ENCODE peak calls at places on chromosomes 13 and 19, in five cellular contexts. Z is colonic mucosa, R is mammary epithelial cell, K is cardiac muscle cell, V is psoas muscle. E is an unnamed sample.

GRCh38 chr19:45187421-45188100 is 9.0 kb downstream of the BLOC1S3 start:
- DNase-seq in V (no peak), K (no peak), R (no peak), Z (no peak), E (peak; percentile 31)

GRCh38 chr19:39941615-39942507 is 7.4 kb upstream of the FCGBP start:
- DNase-seq in Z (no peak), R (peak; percentile 55), V (no peak), K (peak; percentile 64), E (no peak)

GRCh38 chr19:36059180-36059910 is 4.6 kb downstream of the WDR62 start:
- DNase-seq in Z (no peak), V (no peak), R (no peak), K (no peak), E (no peak)

GRCh38 chr19:30227071-30227621 is 145.0 kb upstream of the ZNF536 start:
- DNase-seq in Z (no peak), R (no peak), K (no peak), V (no peak), E (peak; percentile 52)

GRCh38 chr19:19022380-19022961 is 10.8 kb downstream of the SUGP2 start:
- DNase-seq in Z (no peak), R (no peak), K (no peak), V (no peak), E (no peak)

GRCh38 chr13:109007946-109008345 is 378.5 kb downstream of the MYO16 start:
- DNase-seq in Z (no peak), K (no peak), V (no peak), R (peak; percentile 18), E (no peak)

GRCh38 chr13:93881418-93881817 is 598.1 kb downstream of the DCT start:
- DNase-seq in V (no peak), Z (no peak), K (peak; percentile 16), R (no peak), E (no peak)

GRCh38 chr19:30443531-30444252 is 71.5 kb downstream of the ZNF536 start:
- DNase-seq in R (no peak), K (no peak), V (no peak), Z (no peak), E (no peak)

GRCh38 chr13:102620512-102620911 is 23.7 kb downstream of the TPP2 start:
- DNase-seq in Z (no peak), R (no peak), V (no peak), K (no peak), E (no peak)

GRCh38 chr19:50432658-50433057 is at the start of gene MYBPC2:
- DNase-seq in R (no peak), Z (no peak), V (peak; percentile 70), K (peak; percentile 27), E (peak; percentile 22)

GRCh38 chr13:26716984-26717383 is 43.6 kb downstream of the GPR12 start:
- DNase-seq in Z (no peak), R (no peak), V (no peak), K (no peak), E (no peak)

GRCh38 chr19:3497757-3498515 is 2.5 kb downstream of the DOHH start:
- DNase-seq in V (no peak), Z (no peak), R (no peak), K (no peak), E (no peak)

GRCh38 chr13:89458456-89458855 is 1787.3 kb downstream of the SLITRK5 start:
- DNase-seq in K (no peak), Z (no peak), R (peak; percentile 44), V (no peak), E (no peak)

GRCh38 chr13:91031508-91031907 is 316.0 kb upstream of the MIR17HG start:
- DNase-seq in R (no peak), K (no peak), Z (no peak), V (no peak), E (no peak)

GRCh38 chr19:30626567-30626966 is 254.4 kb downstream of the ZNF536 start:
- DNase-seq in Z (no peak), K (no peak), V (no peak), R (no peak), E (no peak)

GRCh38 chr19:15161028-15161984 is 39.5 kb downstream of the NOTCH3 start:
- DNase-seq in K (no peak), V (no peak), R (no peak), Z (no peak), E (no peak)

GRCh38 chr13:33721719-33722118 is 96.2 kb upstream of the RFC3 start:
- DNase-seq in R (peak; percentile 47), Z (no peak), V (no peak), K (peak; percentile 50), E (no peak)

GRCh38 chr13:100140441-100140840 is 51.5 kb downstream of the PCCA start:
- DNase-seq in Z (no peak), K (no peak), V (no peak), R (no peak), E (no peak)

GRCh38 chr19:55467236-55468053 is 2.9 kb upstream of the C19orf85 start:
- DNase-seq in K (peak; percentile 91), V (peak; percentile 83), R (peak; percentile 38), Z (peak; percentile 62), E (peak; percentile 61)

GRCh38 chr19:51359294-51359693 is 6.9 kb downstream of the ETFB start:
- DNase-seq in Z (no peak), K (peak; percentile 86), V (no peak), R (peak; percentile 85), E (no peak)

GRCh38 chr13:99386911-99387788 is 80.0 kb upstream of the GPR183 start:
- DNase-seq in K (peak; percentile 25), Z (peak; percentile 70), R (peak; percentile 11), V (peak; percentile 69), E (peak; percentile 49)

GRCh38 chr19:15260939-15261338 is 28.7 kb upstream of the EPHX3 start:
- DNase-seq in V (no peak), R (no peak), K (no peak), Z (no peak), E (no peak)

GRCh38 chr13:80131204-80131603 is 209.7 kb downstream of the SPRY2 start:
- DNase-seq in K (peak; percentile 82), R (peak; percentile 12), V (peak; percentile 87), Z (peak; percentile 85), E (peak; percentile 77)

GRCh38 chr13:44278164-44278563 is 95.5 kb upstream of the SERP2 start:
- DNase-seq in K (no peak), Z (no peak), V (no peak), R (no peak), E (no peak)

GRCh38 chr13:27997904-27998522 is 9.5 kb upstream of the URAD start:
- DNase-seq in R (peak; percentile 36), Z (peak; percentile 59), V (no peak), K (peak; percentile 52), E (peak; percentile 45)

GRCh38 chr13:97629601-97630272 is 195.8 kb downstream of the RAP2A start:
- DNase-seq in V (no peak), Z (no peak), K (no peak), R (no peak), E (peak; percentile 74)

GRCh38 chr19:51727349-51727880 is 3.6 kb upstream of the HAS1 start:
- DNase-seq in R (peak; percentile 91), K (peak; percentile 56), V (no peak), Z (no peak), E (no peak)

GRCh38 chr19:7746903-7747884 is at the start of gene CD209:
- DNase-seq in V (no peak), R (no peak), K (no peak), Z (no peak), E (no peak)

GRCh38 chr19:41531438-41532311 is 44.3 kb upstream of the CEACAM21 start:
- DNase-seq in V (peak; percentile 81), R (peak; percentile 40), Z (peak; percentile 59), K (peak; percentile 95), E (peak; percentile 43)

GRCh38 chr13:19864018-19864338 is 529 bp upstream of the ZMYM5 start:
- DNase-seq in K (peak; percentile 94), R (no peak), Z (peak; percentile 72), V (peak; percentile 89), E (peak; percentile 76)

GRCh38 chr19:3671680-3672574 is 28.3 kb downstream of the PIP5K1C start:
- DNase-seq in V (no peak), Z (no peak), K (peak; percentile 40), R (no peak), E (no peak)

GRCh38 chr13:99778500-99778899 is 193.1 kb downstream of the ZIC5 start:
- DNase-seq in K (no peak), R (no peak), Z (no peak), V (no peak), E (no peak)

GRCh38 chr19:2970201-2970838 is 7.0 kb upstream of the TLE6 start:
- DNase-seq in Z (no peak), K (peak; percentile 96), R (no peak), V (no peak), E (peak; percentile 52)

GRCh38 chr19:45156751-45157150 is 4.0 kb downstream of the NKPD1 start:
- DNase-seq in Z (peak; percentile 36), K (no peak), V (no peak), R (no peak), E (no peak)

GRCh38 chr13:67228909-67229308 is 1.2 kb downstream of the PCDH9 start:
- DNase-seq in V (no peak), Z (no peak), R (no peak), K (peak; percentile 29), E (no peak)

GRCh38 chr13:51831519-51831918 is 13.5 kb downstream of the TMEM272 start:
- DNase-seq in Z (no peak), K (no peak), R (no peak), V (no peak), E (no peak)
- H3K4me1 ChIP-seq in Z (no peaks in the 10 kb centered on the region), K (no peaks in the 10 kb centered on the region), R (peaks cover 5% of the 10 kb centered on the region), V (peaks cover 6% of the 10 kb centered on the region), E (no peaks in the 10 kb centered on the region)

GRCh38 chr13:37136187-37136586 is 30.7 kb upstream of the CSNK1A1L start:
- DNase-seq in K (no peak), R (no peak), Z (no peak), V (no peak), E (no peak)

GRCh38 chr13:37136633-37137032 is 31.2 kb upstream of the CSNK1A1L start:
- DNase-seq in K (no peak), R (no peak), V (no peak), Z (no peak), E (no peak)

GRCh38 chr13:37138917-37139316 is 33.5 kb upstream of the CSNK1A1L start:
- DNase-seq in R (no peak), V (no peak), Z (no peak), K (no peak), E (no peak)

GRCh38 chr13:37139356-37139755 is 33.9 kb upstream of the CSNK1A1L start:
- DNase-seq in R (no peak), V (no peak), Z (no peak), K (no peak), E (no peak)

GRCh38 chr13:37138169-37138568 is 32.7 kb upstream of the CSNK1A1L start:
- DNase-seq in K (peak; percentile 59), Z (no peak), R (peak; percentile 23), V (no peak), E (no peak)
- TF ChIP-seq CTCF in K (peak; percentile 37), Z (no peak), R (peak; percentile 45), V (no peak), E (no peak)

GRCh38 chr13:114054269-114054668 is 78.2 kb downstream of the RASA3 start:
- DNase-seq in Z (no peak), R (no peak), V (no peak), K (no peak), E (no peak)
- H3K4me1 ChIP-seq in Z (peaks cover 6% of the 10 kb centered on the region), R (no peaks in the 10 kb centered on the region), V (peaks cover 5% of the 10 kb centered on the region), K (no peaks in the 10 kb centered on the region), E (peaks cover 19% of the 10 kb centered on the region)

DNA sequence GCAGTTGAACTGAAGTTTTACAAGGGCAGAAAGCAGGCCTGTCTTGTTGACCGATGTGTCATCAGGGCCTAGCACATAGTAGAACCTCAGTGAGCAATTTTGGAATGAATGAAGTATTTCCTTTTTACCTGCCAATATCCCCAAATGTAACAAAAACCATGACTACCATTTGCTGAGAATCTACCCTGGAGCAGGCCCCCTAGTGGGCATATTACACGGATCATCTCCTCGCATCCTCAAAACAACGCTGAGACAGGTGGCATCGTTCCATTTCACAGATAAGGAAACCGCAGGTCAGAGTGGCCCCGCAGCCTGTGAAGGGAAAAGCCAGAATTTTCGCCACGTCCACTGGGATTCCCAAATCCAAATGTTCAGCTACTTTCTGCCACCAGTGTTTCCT is 77.9 kb downstream of the CACNA1A start:
- DNase-seq in K (peak; percentile 58), R (peak; percentile 6), Z (peak; percentile 17), V (no peak), E (no peak)
- TF ChIP-seq CTCF in K (peak; percentile 74), R (peak; percentile 74), Z (no peak), V (peak; percentile 15), E (no peak)